ENCODE peak calls at places on chromosomes 7 and 10, in nine cellular contexts. Q is HFF-Myc, E is D721Med, C is BE2C, O is mammary epithelial cell, W is GM23338, X is lung, N is cardiac fibroblast, P is psoas muscle. I is an unnamed sample.

GRCh38 chr7:18583305-18583704 is 87.8 kb downstream of the HDAC9 start:
- DNase-seq in Q (no peak), E (no peak), C (no peak), O (no peak), W (no peak), X (no peak), N (peak), P (no peak), I (no peak)

GRCh38 chr7:98879198-98879988 is 1.1 kb downstream of the TRRAP start:
- DNase-seq in Q (no peak), E (no peak), C (no peak), O (peak), W (peak), X (no peak), N (no peak), P (peak), I (no peak)

GRCh38 chr7:31640329-31640728 is 46.7 kb upstream of the PPP1R17 start:
- DNase-seq in Q (no peak), E (no peak), C (no peak), O (no peak), W (no peak), X (no peak), N (no peak), P (no peak), I (no peak)

GRCh38 chr10:103652599-103653281 is 159.2 kb downstream of the NEURL1 start:
- DNase-seq in Q (no peak), E (no peak), C (no peak), O (no peak), W (no peak), X (no peak), N (no peak), P (peak), I (no peak)

GRCh38 chr7:48011323-48011722 is 17.6 kb downstream of the SUN3 start:
- DNase-seq in Q (no peak), E (no peak), C (no peak), O (no peak), W (no peak), X (no peak), N (no peak), P (no peak), I (no peak)

GRCh38 chr7:42932861-42933591 is 850 bp downstream of the MRPL32 start:
- DNase-seq in Q (no peak), E (no peak), C (peak), O (no peak), W (peak), X (no peak), N (peak), P (no peak), I (no peak)

GRCh38 chr10:131700506-131700905 is 200.3 kb upstream of the PPP2R2D start:
- DNase-seq in Q (no peak), E (no peak), C (no peak), O (no peak), W (no peak), X (no peak), N (no peak), P (no peak), I (peak)

GRCh38 chr7:5284304-5285281 is 1.9 kb downstream of the SLC29A4 start:
- DNase-seq in Q (no peak), E (peak), C (peak), O (no peak), W (peak), X (peak), N (peak), P (no peak), I (peak)

GRCh38 chr10:121157998-121158397 is 306.8 kb downstream of the WDR11 start:
- DNase-seq in Q (no peak), E (no peak), C (no peak), O (peak), W (no peak), X (peak), N (no peak), P (no peak), I (no peak)

GRCh38 chr7:129144834-129145668 is 544 bp downstream of the TSPAN33 start:
- DNase-seq in Q (no peak), E (peak), C (no peak), O (no peak), W (peak), X (no peak), N (no peak), P (no peak), I (no peak)

GRCh38 chr7:105874055-105874454 is 2.3 kb downstream of the ATXN7L1 start:
- DNase-seq in Q (no peak), E (no peak), C (no peak), O (no peak), W (no peak), X (no peak), N (no peak), P (no peak), I (no peak)
- TF ChIP-seq CTCF in Q (no peak), E (no peak), C (no peak), O (no peak), W (no peak), X (no peak), N (no peak), P (no peak), I (no peak)

DNA sequence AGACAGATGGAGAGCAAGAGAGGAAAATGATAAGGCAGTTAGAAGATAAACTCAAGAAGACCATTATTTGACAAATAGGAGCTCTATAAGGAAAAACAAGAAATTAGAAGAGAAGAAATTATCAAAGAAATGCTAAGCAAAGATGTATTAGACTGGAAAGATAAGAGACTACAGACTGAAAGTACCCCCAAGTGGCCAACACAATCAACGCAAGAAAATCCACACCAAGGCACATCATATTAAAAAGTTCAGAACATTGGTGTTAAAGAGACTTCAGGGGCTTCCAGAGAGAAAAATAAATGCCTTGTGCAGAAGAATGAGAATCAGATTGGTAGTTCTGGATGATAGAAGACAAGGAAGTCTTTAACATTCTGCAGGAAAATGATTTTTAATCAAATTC is 46.0 kb downstream of the SH2D4B start:
- DNase-seq in Q (no peak), E (no peak), C (no peak), O (no peak), W (no peak), X (no peak), N (no peak), P (no peak), I (no peak)
- TF ChIP-seq CTCF in Q (no peak), E (no peak), C (no peak), O (no peak), W (no peak), X (no peak), N (no peak), P (no peak), I (no peak)

DNA sequence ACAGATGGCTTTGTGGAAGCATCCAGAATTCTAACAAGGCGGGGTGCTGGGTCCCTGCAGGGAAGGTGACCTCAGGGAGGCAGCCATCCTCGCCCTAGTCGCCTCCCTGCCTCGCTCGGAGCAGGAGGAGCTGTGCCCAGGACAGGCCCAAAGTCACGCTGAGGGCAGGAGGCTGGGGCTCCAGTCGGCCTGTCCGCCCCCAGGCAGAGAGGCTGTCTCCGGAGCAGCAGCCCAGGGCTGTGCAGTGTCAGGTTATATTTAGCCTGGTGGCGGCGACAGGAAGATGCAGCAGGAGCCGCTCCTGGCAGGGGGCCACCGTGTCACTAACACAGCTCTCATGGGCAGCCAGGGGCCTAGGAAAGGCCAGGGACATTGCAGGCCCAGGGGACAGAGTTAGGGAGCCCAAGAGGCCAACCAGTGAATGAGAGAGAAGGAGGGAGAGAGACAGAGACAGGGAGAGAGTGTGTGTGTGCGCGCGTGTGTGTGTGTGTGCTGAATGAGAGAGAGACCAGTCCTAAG is 13.5 kb downstream of the KCNH2 start:
- DNase-seq in Q (no peak), E (no peak), C (peak), O (no peak), W (peak), X (no peak), N (no peak), P (peak), I (no peak)
- TF ChIP-seq CTCF in Q (no peak), E (no peak), C (peak), O (no peak), W (no peak), X (no peak), N (no peak), P (no peak), I (peak)

GRCh38 chr10:3068201-3068967 is 1.0 kb downstream of the PFKP start:
- DNase-seq in Q (no peak), E (no peak), C (peak), O (peak), W (peak), X (peak), N (peak), P (peak), I (no peak)
- TF ChIP-seq CTCF in Q (peak), E (no peak), C (peak), O (no peak), W (no peak), X (no peak), N (peak), P (peak), I (peak)

GRCh38 chr10:96227206-96227605 is 44.2 kb downstream of the BLNK start:
- DNase-seq in Q (no peak), E (no peak), C (no peak), O (no peak), W (no peak), X (no peak), N (no peak), P (no peak), I (no peak)

GRCh38 chr10:96233959-96234358 is 37.4 kb downstream of the BLNK start:
- DNase-seq in Q (no peak), E (no peak), C (no peak), O (no peak), W (no peak), X (no peak), N (no peak), P (no peak), I (no peak)

GRCh38 chr10:96228408-96229019 is 42.9 kb downstream of the BLNK start:
- DNase-seq in Q (no peak), E (no peak), C (no peak), O (no peak), W (no peak), X (no peak), N (no peak), P (no peak), I (no peak)

GRCh38 chr10:96230527-96230926 is 40.8 kb downstream of the BLNK start:
- DNase-seq in Q (no peak), E (no peak), C (no peak), O (no peak), W (no peak), X (no peak), N (no peak), P (no peak), I (no peak)

GRCh38 chr10:96229568-96230030 is 41.8 kb downstream of the BLNK start:
- DNase-seq in Q (peak), E (no peak), C (peak), O (peak), W (peak), X (peak), N (peak), P (peak), I (peak)
- TF ChIP-seq CTCF in Q (peak), E (peak), C (peak), O (peak), W (peak), X (peak), N (peak), P (peak), I (peak)

DNA sequence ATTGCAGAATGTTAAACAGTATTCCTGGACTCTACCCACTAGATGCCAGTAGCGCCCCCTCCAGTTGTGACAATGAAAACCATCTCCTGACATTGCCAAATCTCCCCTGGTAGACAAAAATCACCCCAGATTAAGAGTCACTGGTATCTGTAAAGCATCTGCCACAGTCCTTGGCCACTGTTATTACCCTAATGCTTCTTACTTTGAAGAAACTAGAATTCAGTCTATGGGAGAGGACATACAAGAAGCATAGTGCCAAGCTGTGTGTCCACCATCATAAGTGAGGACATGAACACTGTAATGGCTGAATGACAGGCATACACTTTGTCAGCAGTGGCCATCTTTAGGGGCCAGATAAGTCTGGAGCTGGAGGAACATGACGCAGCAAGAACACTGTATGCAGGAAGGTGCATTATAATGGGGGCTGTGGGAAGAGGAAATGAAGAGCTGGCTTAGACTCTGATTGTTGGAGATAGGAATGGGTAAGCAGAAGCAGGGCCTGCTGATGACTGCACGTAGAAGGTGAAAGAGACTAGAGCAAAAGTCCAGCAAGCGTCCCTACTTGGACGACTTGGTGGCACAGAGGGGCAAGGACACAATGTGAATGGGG is 32.5 kb downstream of the CBX3 start:
- DNase-seq in Q (no peak), E (no peak), C (no peak), O (no peak), W (no peak), X (no peak), N (no peak), P (no peak), I (no peak)
- TF ChIP-seq CTCF in Q (no peak), E (no peak), C (no peak), O (no peak), W (peak), X (no peak), N (no peak), P (no peak), I (no peak)

GRCh38 chr10:119725550-119726290 is at the start of gene INPP5F:
- DNase-seq in Q (peak), E (peak), C (peak), O (peak), W (peak), X (peak), N (peak), P (peak), I (peak)
- TF ChIP-seq CTCF in Q (no peak), E (no peak), C (no peak), O (no peak), W (no peak), X (peak), N (peak), P (peak), I (peak)

GRCh38 chr7:158495256-158495655 is 92.4 kb downstream of the PTPRN2 start:
- DNase-seq in Q (no peak), E (no peak), C (no peak), O (no peak), W (peak), X (no peak), N (no peak), P (no peak), I (no peak)
- TF ChIP-seq CTCF in Q (no peak), E (no peak), C (no peak), O (no peak), W (peak), X (no peak), N (no peak), P (no peak), I (no peak)

I was measured in progenitor cell of endocrine pancreas.